ENCODE peak calls at places on chromosome 10, in ten cellular contexts. R, Y, B, O, G, J, E, X, H and M are unnamed samples.

GRCh38 chr10:129891806-129892205 is 72.3 kb downstream of the EBF3 start:
- DNase-seq in R (no peak), G (no peak), B (no peak), E (peak; percentile 61), O (no peak), J (no peak), X (no peak), H (no peak), Y (no peak), M (no peak)

GRCh38 chr10:19310121-19310520 is 261.5 kb downstream of the MALRD1 start:
- DNase-seq in J (no peak), E (no peak), H (no peak), R (no peak), X (no peak), G (no peak), Y (no peak), B (no peak), O (no peak), M (no peak)

GRCh38 chr10:46992794-46993552 is 81.7 kb downstream of the PTPN20 start:
- DNase-seq in J (peak; percentile 31), H (no peak), X (peak; percentile 43), E (no peak), G (no peak), B (peak; percentile 67), R (peak; percentile 32), O (no peak), Y (peak; percentile 25), M (no peak)

GRCh38 chr10:86755740-86756510 is 494 bp upstream of the BMPR1A start:
- DNase-seq in H (peak; percentile 70), J (peak; percentile 83), E (peak; percentile 91), X (peak; percentile 73), G (peak; percentile 89), B (peak; percentile 94), Y (peak; percentile 93), R (peak; percentile 74), O (peak; percentile 90), M (peak; percentile 82)

GRCh38 chr10:92123031-92123450 is 167.8 kb downstream of the CPEB3 start:
- DNase-seq in O (peak; percentile 72), J (no peak), E (no peak), X (no peak), Y (no peak), R (no peak), G (no peak), H (no peak), B (no peak), M (no peak)

GRCh38 chr10:32244421-32245207 is 102.3 kb downstream of the EPC1 start:
- DNase-seq in J (no peak), H (no peak), X (no peak), Y (no peak), O (no peak), R (no peak), G (no peak), B (no peak), E (no peak), M (no peak)

GRCh38 chr10:121974019-121974534 is 940 bp downstream of the NSMCE4A start:
- DNase-seq in H (no peak), G (no peak), X (peak; percentile 11), Y (no peak), J (no peak), O (no peak), E (no peak), R (no peak), B (no peak), M (no peak)

GRCh38 chr10:53209941-53210611 is 437.5 kb upstream of the MBL2 start:
- DNase-seq in H (no peak), G (no peak), E (no peak), Y (no peak), J (peak; percentile 17), O (no peak), B (no peak), R (no peak), X (no peak), M (peak; percentile 4)

GRCh38 chr10:60414111-60414510 is 24.4 kb upstream of the ANK3 start:
- DNase-seq in X (no peak), H (no peak), E (no peak), J (no peak), G (no peak), R (no peak), Y (no peak), O (no peak), B (no peak), M (no peak)

GRCh38 chr10:18472977-18473376 is 178.4 kb downstream of the NSUN6 start:
- DNase-seq in X (peak; percentile 32), G (no peak), O (no peak), H (no peak), E (no peak), R (no peak), J (peak; percentile 4), B (no peak), Y (no peak), M (no peak)

GRCh38 chr10:80460399-80461207 is 6.5 kb downstream of the TSPAN14 start:
- DNase-seq in O (peak; percentile 89), Y (peak; percentile 87), X (no peak), B (no peak), H (no peak), J (no peak), R (no peak), G (no peak), E (no peak), M (no peak)

GRCh38 chr10:128431083-128431482 is 304.9 kb upstream of the MKI67 start:
- DNase-seq in X (no peak), J (no peak), O (no peak), Y (no peak), G (no peak), H (no peak), E (no peak), R (no peak), B (no peak), M (no peak)

GRCh38 chr10:69652111-69652856 is 22.2 kb downstream of the FAM241B start:
- DNase-seq in R (no peak), Y (no peak), J (no peak), H (no peak), X (no peak), O (no peak), B (no peak), G (no peak), E (no peak), M (no peak)

GRCh38 chr10:49187950-49188761 is at the start of gene TMEM273:
- DNase-seq in H (no peak), E (peak; percentile 90), B (peak; percentile 37), Y (peak; percentile 68), R (no peak), G (peak; percentile 73), X (peak; percentile 62), J (no peak), O (peak; percentile 49), M (no peak)
- TF ChIP-seq POLR2A in H (peak; percentile 63), E (peak; percentile 47), B (peak; percentile 35), Y (peak; percentile 44), R (no peak), G (peak; percentile 35), X (peak; percentile 71), J (no peak), O (no peak), M (no peak)

GRCh38 chr10:78600740-78601139 is 468.0 kb upstream of the ZMIZ1 start:
- DNase-seq in E (no peak), R (no peak), Y (peak; percentile 20), G (no peak), B (peak; percentile 16), J (no peak), O (no peak), X (no peak), H (no peak), M (no peak)
- TF ChIP-seq POLR2A in E (no peak), R (no peak), Y (no peak), G (no peak), B (no peak), J (no peak), O (no peak), X (no peak), H (no peak), M (no peak)

GRCh38 chr10:27504007-27504890 is at the start of gene RAB18:
- DNase-seq in H (peak; percentile 76), B (peak; percentile 98), J (peak; percentile 97), X (peak; percentile 94), O (peak; percentile 98), E (peak; percentile 99), Y (peak; percentile 98), G (peak; percentile 98), R (peak; percentile 87), M (peak; percentile 98)

GRCh38 chr10:27500886-27501285 is 3.2 kb upstream of the RAB18 start:
- DNase-seq in B (no peak), G (no peak), E (no peak), H (no peak), R (no peak), O (no peak), Y (no peak), X (no peak), J (no peak), M (no peak)

GRCh38 chr10:27503498-27504006 is 552 bp upstream of the RAB18 start:
- DNase-seq in R (no peak), O (no peak), B (no peak), H (no peak), G (no peak), X (no peak), E (no peak), J (peak; percentile 5), Y (no peak), M (no peak)

GRCh38 chr10:27506280-27506679 is 2.2 kb downstream of the RAB18 start:
- DNase-seq in G (no peak), R (no peak), J (no peak), H (no peak), E (no peak), X (no peak), Y (no peak), O (no peak), B (no peak), M (peak; percentile 10)

DNA sequence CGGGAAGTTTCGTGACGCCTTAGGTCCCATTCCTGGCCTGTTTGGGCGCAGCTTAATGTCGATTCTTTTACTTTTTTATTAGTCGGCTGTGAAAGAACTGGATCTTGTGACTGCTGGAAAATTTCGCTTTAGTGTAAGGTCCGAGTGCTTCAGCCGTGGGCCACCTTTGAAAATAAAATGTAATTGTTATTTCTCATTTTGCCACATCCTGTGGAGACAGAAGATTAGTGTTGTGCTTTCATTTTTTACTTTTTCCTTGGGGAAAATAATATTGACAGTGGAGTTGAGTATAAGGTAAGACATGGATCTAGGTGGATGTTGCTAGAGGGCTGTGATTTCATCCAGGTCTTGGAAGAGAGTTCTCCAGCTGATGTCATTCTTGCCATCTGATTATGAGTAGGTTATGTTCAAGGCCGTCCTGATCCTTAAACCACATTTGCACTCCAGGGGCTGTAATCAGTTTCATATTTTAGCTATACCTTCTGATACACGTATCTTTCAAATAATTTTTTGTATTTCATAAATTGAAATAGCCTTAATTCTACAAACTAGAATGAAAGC is 873 bp downstream of the RAB18 start:
- DNase-seq in Y (no peak), R (no peak), G (no peak), E (no peak), J (no peak), H (no peak), X (no peak), O (no peak), B (no peak), M (peak; percentile 33)
- TF ChIP-seq POLR2A in Y (no peak), R (no peak), G (no peak), E (no peak), J (no peak), H (no peak), X (no peak), O (no peak), B (no peak), M (no peak)

DNA sequence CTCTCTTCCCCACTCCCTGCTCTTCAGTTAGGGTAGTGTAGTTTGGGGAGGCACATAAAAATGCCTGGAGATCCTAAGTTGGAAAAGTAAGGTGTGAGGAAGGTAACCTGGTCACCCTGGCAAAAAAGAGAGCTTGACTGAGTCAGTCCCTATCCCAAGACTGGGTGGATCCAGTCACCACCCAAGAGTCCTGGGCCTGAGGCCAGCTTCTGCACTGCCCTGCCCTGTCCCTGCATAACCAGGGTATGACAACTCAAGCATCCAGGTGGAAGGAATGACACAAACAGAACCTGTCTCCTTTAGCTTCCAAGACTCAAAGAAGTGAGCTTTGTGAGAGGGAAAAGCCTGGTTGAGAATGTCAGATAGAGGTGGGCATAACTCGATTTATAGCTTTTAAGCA is 26.9 kb upstream of the SORBS1 start:
- DNase-seq in O (peak; percentile 57), H (no peak), Y (peak; percentile 41), B (no peak), J (no peak), G (no peak), X (no peak), R (no peak), E (no peak), M (peak; percentile 18)
- TF ChIP-seq POLR2A in O (no peak), H (no peak), Y (no peak), B (no peak), J (no peak), G (no peak), X (no peak), R (no peak), E (no peak), M (no peak)